ENCODE peak calls at places on chromosomes 3 and 15, in eight cellular contexts. One of them, this sample, is unnamed.

GRCh38 chr3:21216598-21216997 is 534.4 kb downstream of the ZNF385D start:
- DNase-seq in uterus: no peak
- DNase-seq in transverse colon: no peak
- DNase-seq in A549: no peak
- DNase-seq in body of pancreas: no peak
- DNase-seq in breast epithelium: no peak
- DNase-seq in sigmoid colon: no peak
- DNase-seq in right lobe of liver: no peak
- DNase-seq in this sample: no peak

GRCh38 chr15:101242160-101242998 is 9.5 kb downstream of the CHSY1 start:
- DNase-seq in uterus: no peak
- DNase-seq in transverse colon: peak
- DNase-seq in A549: no peak
- DNase-seq in body of pancreas: peak
- DNase-seq in breast epithelium: no peak
- DNase-seq in sigmoid colon: no peak
- DNase-seq in right lobe of liver: no peak
- DNase-seq in this sample: no peak

GRCh38 chr3:30751610-30752299 is 142.7 kb downstream of the GADL1 start:
- DNase-seq in uterus: peak
- DNase-seq in transverse colon: peak
- DNase-seq in A549: no peak
- DNase-seq in body of pancreas: peak
- DNase-seq in breast epithelium: no peak
- DNase-seq in sigmoid colon: no peak
- DNase-seq in right lobe of liver: no peak
- DNase-seq in this sample: peak

GRCh38 chr3:73140772-73141434 is 79.4 kb downstream of the EBLN2 start:
- DNase-seq in uterus: peak
- DNase-seq in transverse colon: no peak
- DNase-seq in A549: no peak
- DNase-seq in body of pancreas: peak
- DNase-seq in breast epithelium: no peak
- DNase-seq in sigmoid colon: no peak
- DNase-seq in right lobe of liver: no peak
- DNase-seq in this sample: no peak

GRCh38 chr3:79767953-79768282 is at the start of gene ROBO1:
- DNase-seq in uterus: no peak
- DNase-seq in transverse colon: no peak
- DNase-seq in A549: no peak
- DNase-seq in body of pancreas: no peak
- DNase-seq in breast epithelium: no peak
- DNase-seq in sigmoid colon: no peak
- DNase-seq in right lobe of liver: no peak
- DNase-seq in this sample: no peak

GRCh38 chr3:17160597-17160996 is 275.8 kb downstream of the PLCL2 start:
- DNase-seq in uterus: no peak
- DNase-seq in transverse colon: no peak
- DNase-seq in A549: no peak
- DNase-seq in body of pancreas: no peak
- DNase-seq in breast epithelium: no peak
- DNase-seq in sigmoid colon: no peak
- DNase-seq in right lobe of liver: no peak
- DNase-seq in this sample: no peak

GRCh38 chr3:32398531-32398930 is 6.9 kb downstream of the CMTM7 start:
- DNase-seq in uterus: no peak
- DNase-seq in transverse colon: no peak
- DNase-seq in A549: no peak
- DNase-seq in body of pancreas: peak
- DNase-seq in breast epithelium: no peak
- DNase-seq in sigmoid colon: peak
- DNase-seq in right lobe of liver: peak
- DNase-seq in this sample: no peak

GRCh38 chr15:63971427-63971805 is 74.9 kb downstream of the DAPK2 start:
- DNase-seq in uterus: no peak
- DNase-seq in transverse colon: peak
- DNase-seq in A549: no peak
- DNase-seq in body of pancreas: no peak
- DNase-seq in breast epithelium: no peak
- DNase-seq in sigmoid colon: no peak
- DNase-seq in right lobe of liver: no peak
- DNase-seq in this sample: no peak

GRCh38 chr3:197575362-197575761 is 19.6 kb upstream of the BDH1 start:
- DNase-seq in uterus: no peak
- DNase-seq in transverse colon: no peak
- DNase-seq in A549: no peak
- DNase-seq in body of pancreas: no peak
- DNase-seq in breast epithelium: no peak
- DNase-seq in sigmoid colon: no peak
- DNase-seq in right lobe of liver: no peak
- DNase-seq in this sample: no peak

GRCh38 chr3:149575213-149575961 is 82.4 kb downstream of the WWTR1 start:
- DNase-seq in uterus: peak
- DNase-seq in transverse colon: no peak
- DNase-seq in A549: peak
- DNase-seq in body of pancreas: no peak
- DNase-seq in breast epithelium: no peak
- DNase-seq in sigmoid colon: peak
- DNase-seq in right lobe of liver: no peak
- DNase-seq in this sample: no peak

GRCh38 chr3:149579161-149579560 is 78.7 kb downstream of the WWTR1 start:
- DNase-seq in uterus: no peak
- DNase-seq in transverse colon: no peak
- DNase-seq in A549: no peak
- DNase-seq in body of pancreas: no peak
- DNase-seq in breast epithelium: no peak
- DNase-seq in sigmoid colon: no peak
- DNase-seq in right lobe of liver: no peak
- DNase-seq in this sample: no peak

GRCh38 chr3:149572796-149573414 is 84.9 kb downstream of the WWTR1 start:
- DNase-seq in uterus: no peak
- DNase-seq in transverse colon: no peak
- DNase-seq in A549: peak
- DNase-seq in body of pancreas: no peak
- DNase-seq in breast epithelium: no peak
- DNase-seq in sigmoid colon: no peak
- DNase-seq in right lobe of liver: no peak
- DNase-seq in this sample: no peak

GRCh38 chr3:149577801-149578200 is 80.0 kb downstream of the WWTR1 start:
- DNase-seq in uterus: no peak
- DNase-seq in transverse colon: no peak
- DNase-seq in A549: no peak
- DNase-seq in body of pancreas: no peak
- DNase-seq in breast epithelium: no peak
- DNase-seq in sigmoid colon: no peak
- DNase-seq in right lobe of liver: no peak
- DNase-seq in this sample: no peak

DNA sequence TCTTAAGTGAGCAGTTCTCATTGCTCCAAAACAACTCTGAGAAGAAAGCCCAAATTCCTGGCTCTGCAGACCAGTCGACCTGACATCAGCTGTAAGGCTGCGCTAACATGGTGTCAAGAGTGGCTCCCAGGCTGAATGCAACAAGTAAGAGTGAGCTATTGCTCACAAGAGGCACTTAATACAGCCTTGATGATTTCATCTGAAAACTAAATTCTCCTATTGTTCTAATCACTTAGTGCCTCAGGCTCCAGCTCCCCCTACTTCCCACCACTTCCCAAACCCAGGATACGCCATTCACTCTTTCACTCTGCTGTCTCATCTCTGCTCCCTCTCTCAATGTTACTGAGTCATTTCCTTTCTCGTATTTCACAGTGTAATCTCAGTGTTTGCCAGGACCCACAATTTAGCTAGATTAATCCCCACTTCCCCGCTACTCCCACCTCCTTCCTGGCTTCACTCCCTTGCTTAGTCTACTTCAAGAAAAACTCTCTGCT is 81.7 kb downstream of the WWTR1 start:
- DNase-seq in uterus: peak
- DNase-seq in transverse colon: no peak
- DNase-seq in A549: peak
- DNase-seq in body of pancreas: peak
- DNase-seq in breast epithelium: no peak
- DNase-seq in sigmoid colon: no peak
- DNase-seq in right lobe of liver: no peak
- DNase-seq in this sample: no peak
- TF ChIP-seq POLR2A in uterus: no peak
- TF ChIP-seq POLR2A in transverse colon: no peak
- TF ChIP-seq POLR2A in A549: no peak
- TF ChIP-seq POLR2A in body of pancreas: no peak
- TF ChIP-seq POLR2A in breast epithelium: no peak
- TF ChIP-seq POLR2A in sigmoid colon: no peak
- TF ChIP-seq POLR2A in right lobe of liver: no peak
- TF ChIP-seq POLR2A in this sample: no peak

DNA sequence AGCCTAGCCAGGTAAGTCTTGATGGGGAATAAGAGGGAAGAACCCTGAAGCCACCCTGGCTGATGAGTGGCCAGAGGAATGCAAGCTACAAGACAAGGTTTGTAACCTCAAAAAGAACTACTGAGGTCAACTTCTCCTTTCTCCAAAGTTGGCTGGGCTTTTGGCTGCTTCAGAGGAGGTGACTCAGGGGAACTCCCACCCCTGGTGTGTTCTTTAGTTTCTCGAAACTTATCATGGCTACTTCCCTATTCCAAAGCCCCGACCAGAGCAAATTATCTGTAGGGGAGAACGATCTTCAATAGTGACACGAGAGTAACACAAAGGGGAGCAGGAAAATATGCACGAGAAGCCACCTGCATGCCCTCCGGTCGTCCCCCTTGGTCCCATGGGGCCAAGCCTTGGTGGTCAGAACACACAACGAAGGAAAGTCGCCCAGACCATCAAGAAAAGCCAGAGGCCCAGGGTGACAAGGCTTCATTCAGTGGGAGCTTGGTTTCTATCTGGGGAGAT is 6.5 kb upstream of the BCL2A1 start:
- DNase-seq in uterus: no peak
- DNase-seq in transverse colon: peak
- DNase-seq in A549: no peak
- DNase-seq in body of pancreas: peak
- DNase-seq in breast epithelium: no peak
- DNase-seq in sigmoid colon: no peak
- DNase-seq in right lobe of liver: no peak
- DNase-seq in this sample: no peak
- TF ChIP-seq POLR2A in uterus: no peak
- TF ChIP-seq POLR2A in transverse colon: no peak
- TF ChIP-seq POLR2A in A549: no peak
- TF ChIP-seq POLR2A in body of pancreas: no peak
- TF ChIP-seq POLR2A in breast epithelium: no peak
- TF ChIP-seq POLR2A in sigmoid colon: no peak
- TF ChIP-seq POLR2A in right lobe of liver: no peak
- TF ChIP-seq POLR2A in this sample: no peak

DNA sequence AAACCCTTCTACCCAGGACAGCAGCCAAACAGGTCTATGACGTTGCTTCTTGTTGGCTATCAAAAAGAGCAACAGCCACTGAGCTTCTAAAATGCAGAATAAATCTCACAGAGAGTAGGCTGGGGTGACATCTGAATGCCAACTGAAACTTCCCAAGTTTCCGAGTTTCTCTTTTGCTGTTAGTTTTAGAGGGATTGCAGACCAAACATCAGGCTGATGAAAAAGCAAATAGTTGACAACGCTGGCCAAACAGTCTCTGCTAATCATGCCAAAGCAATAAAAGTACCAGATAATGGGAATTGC is 670 bp upstream of the CBLB start:
- DNase-seq in uterus: no peak
- DNase-seq in transverse colon: no peak
- DNase-seq in A549: no peak
- DNase-seq in body of pancreas: no peak
- DNase-seq in breast epithelium: no peak
- DNase-seq in sigmoid colon: no peak
- DNase-seq in right lobe of liver: no peak
- DNase-seq in this sample: no peak
- TF ChIP-seq POLR2A in uterus: peak
- TF ChIP-seq POLR2A in transverse colon: no peak
- TF ChIP-seq POLR2A in A549: no peak
- TF ChIP-seq POLR2A in body of pancreas: peak
- TF ChIP-seq POLR2A in breast epithelium: no peak
- TF ChIP-seq POLR2A in sigmoid colon: no peak
- TF ChIP-seq POLR2A in right lobe of liver: peak
- TF ChIP-seq POLR2A in this sample: no peak

GRCh38 chr15:88181613-88182012 is 74.9 kb downstream of the NTRK3 start:
- DNase-seq in uterus: no peak
- DNase-seq in transverse colon: no peak
- DNase-seq in A549: no peak
- DNase-seq in body of pancreas: no peak
- DNase-seq in breast epithelium: no peak
- DNase-seq in sigmoid colon: no peak
- DNase-seq in right lobe of liver: no peak
- DNase-seq in this sample: no peak

GRCh38 chr15:88177451-88177850 is 79.1 kb downstream of the NTRK3 start:
- DNase-seq in uterus: no peak
- DNase-seq in transverse colon: no peak
- DNase-seq in A549: no peak
- DNase-seq in body of pancreas: no peak
- DNase-seq in breast epithelium: no peak
- DNase-seq in sigmoid colon: no peak
- DNase-seq in right lobe of liver: no peak
- DNase-seq in this sample: no peak

GRCh38 chr15:88179562-88179961 is 77.0 kb downstream of the NTRK3 start:
- DNase-seq in uterus: no peak
- DNase-seq in transverse colon: no peak
- DNase-seq in A549: no peak
- DNase-seq in body of pancreas: no peak
- DNase-seq in breast epithelium: no peak
- DNase-seq in sigmoid colon: no peak
- DNase-seq in right lobe of liver: no peak
- DNase-seq in this sample: no peak

GRCh38 chr15:88174571-88174970 is 82.0 kb downstream of the NTRK3 start:
- DNase-seq in uterus: no peak
- DNase-seq in transverse colon: no peak
- DNase-seq in A549: no peak
- DNase-seq in body of pancreas: no peak
- DNase-seq in breast epithelium: no peak
- DNase-seq in sigmoid colon: no peak
- DNase-seq in right lobe of liver: no peak
- DNase-seq in this sample: no peak

GRCh38 chr15:88178631-88179030 is 77.9 kb downstream of the NTRK3 start:
- DNase-seq in uterus: no peak
- DNase-seq in transverse colon: no peak
- DNase-seq in A549: no peak
- DNase-seq in body of pancreas: no peak
- DNase-seq in breast epithelium: no peak
- DNase-seq in sigmoid colon: no peak
- DNase-seq in right lobe of liver: no peak
- DNase-seq in this sample: no peak
- TF ChIP-seq POLR2A in uterus: no peak
- TF ChIP-seq POLR2A in transverse colon: no peak
- TF ChIP-seq POLR2A in A549: no peak
- TF ChIP-seq POLR2A in body of pancreas: no peak
- TF ChIP-seq POLR2A in breast epithelium: no peak
- TF ChIP-seq POLR2A in sigmoid colon: no peak
- TF ChIP-seq POLR2A in right lobe of liver: no peak
- TF ChIP-seq POLR2A in this sample: no peak

This sample was measured in erythroblast.